ENCODE peak calls at places on chromosome 4, in five cellular contexts. One of them, this sample, is unnamed.

GRCh38 chr4:135277116-135277979 is 1075.8 kb upstream of the PABPC4L start:
- DNase-seq in choroid plexus epithelial cell: peak
- DNase-seq in HCT116: no peak
- DNase-seq in activated CD8-positive, alpha-beta T cell treated with anti-CD3 and anti-CD28 coated beads for 36 hours: no peak
- DNase-seq in thyroid gland: no peak
- DNase-seq in this sample: no peak

GRCh38 chr4:83108101-83108861 is 6.2 kb downstream of the PLAC8 start:
- DNase-seq in choroid plexus epithelial cell: no peak
- DNase-seq in HCT116: no peak
- DNase-seq in activated CD8-positive, alpha-beta T cell treated with anti-CD3 and anti-CD28 coated beads for 36 hours: peak
- DNase-seq in thyroid gland: no peak
- DNase-seq in this sample: no peak

GRCh38 chr4:150332086-150332485 is 249.9 kb upstream of the MAB21L2 start:
- DNase-seq in choroid plexus epithelial cell: peak
- DNase-seq in HCT116: no peak
- DNase-seq in activated CD8-positive, alpha-beta T cell treated with anti-CD3 and anti-CD28 coated beads for 36 hours: no peak
- DNase-seq in thyroid gland: no peak
- DNase-seq in this sample: no peak

GRCh38 chr4:142416711-142417275 is 429.3 kb downstream of the INPP4B start:
- DNase-seq in choroid plexus epithelial cell: peak
- DNase-seq in HCT116: no peak
- DNase-seq in activated CD8-positive, alpha-beta T cell treated with anti-CD3 and anti-CD28 coated beads for 36 hours: peak
- DNase-seq in thyroid gland: no peak
- DNase-seq in this sample: no peak

GRCh38 chr4:6417516-6417915 is 54.9 kb downstream of the PPP2R2C start:
- DNase-seq in choroid plexus epithelial cell: no peak
- DNase-seq in HCT116: no peak
- DNase-seq in activated CD8-positive, alpha-beta T cell treated with anti-CD3 and anti-CD28 coated beads for 36 hours: no peak
- DNase-seq in thyroid gland: no peak
- DNase-seq in this sample: no peak

GRCh38 chr4:3314706-3315260 is 22.0 kb downstream of the RGS12 start:
- DNase-seq in choroid plexus epithelial cell: no peak
- DNase-seq in HCT116: no peak
- DNase-seq in activated CD8-positive, alpha-beta T cell treated with anti-CD3 and anti-CD28 coated beads for 36 hours: no peak
- DNase-seq in thyroid gland: no peak
- DNase-seq in this sample: no peak

GRCh38 chr4:74228691-74229640 is 71.0 kb downstream of the MTHFD2L start:
- DNase-seq in choroid plexus epithelial cell: peak
- DNase-seq in HCT116: peak
- DNase-seq in activated CD8-positive, alpha-beta T cell treated with anti-CD3 and anti-CD28 coated beads for 36 hours: peak
- DNase-seq in thyroid gland: peak
- DNase-seq in this sample: peak

GRCh38 chr4:165328101-165328425 is 594 bp downstream of the MSMO1 start:
- DNase-seq in choroid plexus epithelial cell: no peak
- DNase-seq in HCT116: no peak
- DNase-seq in activated CD8-positive, alpha-beta T cell treated with anti-CD3 and anti-CD28 coated beads for 36 hours: no peak
- DNase-seq in thyroid gland: no peak
- DNase-seq in this sample: no peak

GRCh38 chr4:11801466-11802446 is 373.1 kb upstream of the HS3ST1 start:
- DNase-seq in choroid plexus epithelial cell: no peak
- DNase-seq in HCT116: no peak
- DNase-seq in activated CD8-positive, alpha-beta T cell treated with anti-CD3 and anti-CD28 coated beads for 36 hours: no peak
- DNase-seq in thyroid gland: no peak
- DNase-seq in this sample: no peak

GRCh38 chr4:111961806-111962205 is 183.4 kb upstream of the FAM241A start:
- DNase-seq in choroid plexus epithelial cell: no peak
- DNase-seq in HCT116: no peak
- DNase-seq in activated CD8-positive, alpha-beta T cell treated with anti-CD3 and anti-CD28 coated beads for 36 hours: no peak
- DNase-seq in thyroid gland: no peak
- DNase-seq in this sample: no peak

GRCh38 chr4:16205298-16206164 is 20.7 kb downstream of the TAPT1 start:
- DNase-seq in choroid plexus epithelial cell: peak
- DNase-seq in HCT116: no peak
- DNase-seq in activated CD8-positive, alpha-beta T cell treated with anti-CD3 and anti-CD28 coated beads for 36 hours: no peak
- DNase-seq in thyroid gland: no peak
- DNase-seq in this sample: peak

GRCh38 chr4:113384600-113384999 is 335.1 kb downstream of the ANK2 start:
- DNase-seq in choroid plexus epithelial cell: peak
- DNase-seq in HCT116: peak
- DNase-seq in activated CD8-positive, alpha-beta T cell treated with anti-CD3 and anti-CD28 coated beads for 36 hours: no peak
- DNase-seq in thyroid gland: no peak
- DNase-seq in this sample: no peak

GRCh38 chr4:176002007-176002623 is 63.5 kb upstream of the WDR17 start:
- DNase-seq in choroid plexus epithelial cell: peak
- DNase-seq in HCT116: peak
- DNase-seq in activated CD8-positive, alpha-beta T cell treated with anti-CD3 and anti-CD28 coated beads for 36 hours: peak
- DNase-seq in thyroid gland: peak
- DNase-seq in this sample: peak

GRCh38 chr4:20456416-20456815 is 204.7 kb downstream of the SLIT2 start:
- DNase-seq in choroid plexus epithelial cell: no peak
- DNase-seq in HCT116: no peak
- DNase-seq in activated CD8-positive, alpha-beta T cell treated with anti-CD3 and anti-CD28 coated beads for 36 hours: no peak
- DNase-seq in thyroid gland: no peak
- DNase-seq in this sample: no peak

GRCh38 chr4:153204247-153205027 is at the start of gene TRIM2:
- DNase-seq in choroid plexus epithelial cell: peak
- DNase-seq in HCT116: peak
- DNase-seq in activated CD8-positive, alpha-beta T cell treated with anti-CD3 and anti-CD28 coated beads for 36 hours: peak
- DNase-seq in thyroid gland: peak
- DNase-seq in this sample: no peak

GRCh38 chr4:139659735-139660424 is 5.7 kb upstream of the MGST2 start:
- DNase-seq in choroid plexus epithelial cell: no peak
- DNase-seq in HCT116: no peak
- DNase-seq in activated CD8-positive, alpha-beta T cell treated with anti-CD3 and anti-CD28 coated beads for 36 hours: no peak
- DNase-seq in thyroid gland: no peak
- DNase-seq in this sample: no peak

GRCh38 chr4:70705856-70706461 is 15.8 kb upstream of the RUFY3 start:
- DNase-seq in choroid plexus epithelial cell: peak
- DNase-seq in HCT116: no peak
- DNase-seq in activated CD8-positive, alpha-beta T cell treated with anti-CD3 and anti-CD28 coated beads for 36 hours: no peak
- DNase-seq in thyroid gland: no peak
- DNase-seq in this sample: no peak

GRCh38 chr4:141845901-141846300 is 209.5 kb downstream of the IL15 start:
- DNase-seq in choroid plexus epithelial cell: no peak
- DNase-seq in HCT116: no peak
- DNase-seq in activated CD8-positive, alpha-beta T cell treated with anti-CD3 and anti-CD28 coated beads for 36 hours: no peak
- DNase-seq in thyroid gland: no peak
- DNase-seq in this sample: no peak

GRCh38 chr4:39823193-39823592 is 125.3 kb downstream of the UBE2K start:
- DNase-seq in choroid plexus epithelial cell: peak
- DNase-seq in HCT116: no peak
- DNase-seq in activated CD8-positive, alpha-beta T cell treated with anti-CD3 and anti-CD28 coated beads for 36 hours: no peak
- DNase-seq in thyroid gland: no peak
- DNase-seq in this sample: no peak

GRCh38 chr4:121219222-121219621 is 55.1 kb upstream of the TNIP3 start:
- DNase-seq in choroid plexus epithelial cell: peak
- DNase-seq in HCT116: no peak
- DNase-seq in activated CD8-positive, alpha-beta T cell treated with anti-CD3 and anti-CD28 coated beads for 36 hours: no peak
- DNase-seq in thyroid gland: no peak
- DNase-seq in this sample: no peak

GRCh38 chr4:108370291-108370690 is 201.6 kb upstream of the LEF1 start:
- DNase-seq in choroid plexus epithelial cell: no peak
- DNase-seq in HCT116: no peak
- DNase-seq in activated CD8-positive, alpha-beta T cell treated with anti-CD3 and anti-CD28 coated beads for 36 hours: peak
- DNase-seq in thyroid gland: no peak
- DNase-seq in this sample: no peak

GRCh38 chr4:26372525-26373172 is 51.8 kb downstream of the RBPJ start:
- DNase-seq in choroid plexus epithelial cell: peak
- DNase-seq in HCT116: no peak
- DNase-seq in activated CD8-positive, alpha-beta T cell treated with anti-CD3 and anti-CD28 coated beads for 36 hours: peak
- DNase-seq in thyroid gland: no peak
- DNase-seq in this sample: peak

GRCh38 chr4:10035130-10035529 is 13.8 kb upstream of the SLC2A9 start:
- DNase-seq in choroid plexus epithelial cell: no peak
- DNase-seq in HCT116: no peak
- DNase-seq in activated CD8-positive, alpha-beta T cell treated with anti-CD3 and anti-CD28 coated beads for 36 hours: no peak
- DNase-seq in thyroid gland: no peak
- DNase-seq in this sample: no peak

GRCh38 chr4:114563536-114564315 is 34.9 kb upstream of the UGT8 start:
- DNase-seq in choroid plexus epithelial cell: peak
- DNase-seq in HCT116: no peak
- DNase-seq in activated CD8-positive, alpha-beta T cell treated with anti-CD3 and anti-CD28 coated beads for 36 hours: no peak
- DNase-seq in thyroid gland: no peak
- DNase-seq in this sample: no peak

GRCh38 chr4:113539408-113539807 is 222.1 kb downstream of the CAMK2D start:
- DNase-seq in choroid plexus epithelial cell: peak
- DNase-seq in HCT116: peak
- DNase-seq in activated CD8-positive, alpha-beta T cell treated with anti-CD3 and anti-CD28 coated beads for 36 hours: peak
- DNase-seq in thyroid gland: no peak
- DNase-seq in this sample: peak

GRCh38 chr4:146340798-146341197 is 126.5 kb downstream of the REELD1 start:
- DNase-seq in choroid plexus epithelial cell: peak
- DNase-seq in HCT116: no peak
- DNase-seq in activated CD8-positive, alpha-beta T cell treated with anti-CD3 and anti-CD28 coated beads for 36 hours: no peak
- DNase-seq in thyroid gland: no peak
- DNase-seq in this sample: no peak

GRCh38 chr4:41661447-41662076 is 87.0 kb downstream of the PHOX2B start:
- DNase-seq in choroid plexus epithelial cell: peak
- DNase-seq in HCT116: peak
- DNase-seq in activated CD8-positive, alpha-beta T cell treated with anti-CD3 and anti-CD28 coated beads for 36 hours: peak
- DNase-seq in thyroid gland: peak
- DNase-seq in this sample: peak

GRCh38 chr4:184812651-184813181 is 13.1 kb downstream of the ACSL1 start:
- DNase-seq in choroid plexus epithelial cell: peak
- DNase-seq in HCT116: no peak
- DNase-seq in activated CD8-positive, alpha-beta T cell treated with anti-CD3 and anti-CD28 coated beads for 36 hours: no peak
- DNase-seq in thyroid gland: no peak
- DNase-seq in this sample: no peak

GRCh38 chr4:54217642-54218486 is 11.2 kb upstream of the PDGFRA start:
- DNase-seq in choroid plexus epithelial cell: peak
- DNase-seq in HCT116: peak
- DNase-seq in activated CD8-positive, alpha-beta T cell treated with anti-CD3 and anti-CD28 coated beads for 36 hours: peak
- DNase-seq in thyroid gland: peak
- DNase-seq in this sample: peak
- TF ChIP-seq CTCF in choroid plexus epithelial cell: peak
- TF ChIP-seq CTCF in HCT116: peak
- TF ChIP-seq CTCF in activated CD8-positive, alpha-beta T cell treated with anti-CD3 and anti-CD28 coated beads for 36 hours: peak
- TF ChIP-seq CTCF in thyroid gland: peak
- TF ChIP-seq CTCF in this sample: peak

GRCh38 chr4:53376900-53377299 is 541 bp upstream of the FIP1L1 start:
- DNase-seq in choroid plexus epithelial cell: no peak
- DNase-seq in HCT116: no peak
- DNase-seq in activated CD8-positive, alpha-beta T cell treated with anti-CD3 and anti-CD28 coated beads for 36 hours: no peak
- DNase-seq in thyroid gland: no peak
- DNase-seq in this sample: no peak

GRCh38 chr4:53366301-53366716 is 448 bp upstream of the SCFD2 start:
- DNase-seq in choroid plexus epithelial cell: no peak
- DNase-seq in HCT116: no peak
- DNase-seq in activated CD8-positive, alpha-beta T cell treated with anti-CD3 and anti-CD28 coated beads for 36 hours: no peak
- DNase-seq in thyroid gland: no peak
- DNase-seq in this sample: peak

GRCh38 chr4:53374777-53375258 is 2.6 kb upstream of the FIP1L1 start:
- DNase-seq in choroid plexus epithelial cell: no peak
- DNase-seq in HCT116: no peak
- DNase-seq in activated CD8-positive, alpha-beta T cell treated with anti-CD3 and anti-CD28 coated beads for 36 hours: no peak
- DNase-seq in thyroid gland: no peak
- DNase-seq in this sample: no peak

GRCh38 chr4:53377319-53378170 is at the start of gene FIP1L1:
- DNase-seq in choroid plexus epithelial cell: peak
- DNase-seq in HCT116: peak
- DNase-seq in activated CD8-positive, alpha-beta T cell treated with anti-CD3 and anti-CD28 coated beads for 36 hours: peak
- DNase-seq in thyroid gland: peak
- DNase-seq in this sample: peak

DNA sequence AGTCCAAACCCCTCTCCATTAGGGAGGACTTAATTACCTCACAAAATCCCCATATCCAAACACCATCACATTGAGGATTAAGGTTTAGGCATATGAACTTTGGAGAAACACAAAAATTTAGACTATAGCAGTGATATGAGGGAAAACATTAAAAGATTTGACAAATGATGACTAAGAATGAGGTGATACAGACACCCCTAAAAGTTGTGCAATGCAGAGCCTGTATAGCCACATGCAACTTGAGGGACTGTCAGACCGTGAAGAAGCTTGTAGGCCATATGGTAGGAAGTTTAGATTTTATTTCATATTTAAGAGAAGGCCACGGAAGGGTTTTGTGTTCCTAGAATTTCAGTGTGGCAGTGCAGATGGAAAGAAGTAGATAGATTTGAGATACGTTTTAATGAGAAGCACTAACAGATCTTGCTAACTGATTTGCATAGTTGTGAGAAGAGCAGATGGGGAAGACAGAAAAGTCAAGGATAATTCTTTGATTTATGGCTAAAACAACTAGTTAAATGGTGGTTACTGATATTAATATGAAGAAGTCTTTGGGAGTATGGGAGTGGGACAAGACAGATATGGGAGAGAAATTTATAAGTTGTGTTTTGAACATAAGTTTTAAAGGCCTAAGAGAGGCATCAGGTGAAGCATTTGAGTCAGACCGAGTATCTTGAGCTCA is 5.5 kb upstream of the FIP1L1 start:
- DNase-seq in choroid plexus epithelial cell: no peak
- DNase-seq in HCT116: no peak
- DNase-seq in activated CD8-positive, alpha-beta T cell treated with anti-CD3 and anti-CD28 coated beads for 36 hours: no peak
- DNase-seq in thyroid gland: no peak
- DNase-seq in this sample: no peak
- TF ChIP-seq CTCF in choroid plexus epithelial cell: no peak
- TF ChIP-seq CTCF in HCT116: no peak
- TF ChIP-seq CTCF in activated CD8-positive, alpha-beta T cell treated with anti-CD3 and anti-CD28 coated beads for 36 hours: no peak
- TF ChIP-seq CTCF in thyroid gland: no peak
- TF ChIP-seq CTCF in this sample: no peak

GRCh38 chr4:162392938-162393337 is 229.1 kb upstream of the FSTL5 start:
- DNase-seq in choroid plexus epithelial cell: no peak
- DNase-seq in HCT116: no peak
- DNase-seq in activated CD8-positive, alpha-beta T cell treated with anti-CD3 and anti-CD28 coated beads for 36 hours: no peak
- DNase-seq in thyroid gland: no peak
- DNase-seq in this sample: no peak
- TF ChIP-seq CTCF in choroid plexus epithelial cell: no peak
- TF ChIP-seq CTCF in HCT116: no peak
- TF ChIP-seq CTCF in activated CD8-positive, alpha-beta T cell treated with anti-CD3 and anti-CD28 coated beads for 36 hours: no peak
- TF ChIP-seq CTCF in thyroid gland: no peak
- TF ChIP-seq CTCF in this sample: no peak

GRCh38 chr4:1369484-1370079 is 22.6 kb downstream of the UVSSA start:
- DNase-seq in choroid plexus epithelial cell: no peak
- DNase-seq in HCT116: no peak
- DNase-seq in activated CD8-positive, alpha-beta T cell treated with anti-CD3 and anti-CD28 coated beads for 36 hours: no peak
- DNase-seq in thyroid gland: peak
- DNase-seq in this sample: no peak

GRCh38 chr4:1367936-1368289 is 20.9 kb downstream of the UVSSA start:
- DNase-seq in choroid plexus epithelial cell: no peak
- DNase-seq in HCT116: no peak
- DNase-seq in activated CD8-positive, alpha-beta T cell treated with anti-CD3 and anti-CD28 coated beads for 36 hours: no peak
- DNase-seq in thyroid gland: no peak
- DNase-seq in this sample: no peak

GRCh38 chr4:1369091-1369450 is 22.1 kb downstream of the UVSSA start:
- DNase-seq in choroid plexus epithelial cell: no peak
- DNase-seq in HCT116: no peak
- DNase-seq in activated CD8-positive, alpha-beta T cell treated with anti-CD3 and anti-CD28 coated beads for 36 hours: no peak
- DNase-seq in thyroid gland: no peak
- DNase-seq in this sample: no peak

GRCh38 chr4:1367230-1367935 is 20.4 kb downstream of the UVSSA start:
- DNase-seq in choroid plexus epithelial cell: no peak
- DNase-seq in HCT116: no peak
- DNase-seq in activated CD8-positive, alpha-beta T cell treated with anti-CD3 and anti-CD28 coated beads for 36 hours: no peak
- DNase-seq in thyroid gland: no peak
- DNase-seq in this sample: no peak

GRCh38 chr4:1368421-1369090 is 21.5 kb downstream of the UVSSA start:
- DNase-seq in choroid plexus epithelial cell: no peak
- DNase-seq in HCT116: no peak
- DNase-seq in activated CD8-positive, alpha-beta T cell treated with anti-CD3 and anti-CD28 coated beads for 36 hours: no peak
- DNase-seq in thyroid gland: no peak
- DNase-seq in this sample: no peak
- TF ChIP-seq CTCF in choroid plexus epithelial cell: no peak
- TF ChIP-seq CTCF in HCT116: peak
- TF ChIP-seq CTCF in activated CD8-positive, alpha-beta T cell treated with anti-CD3 and anti-CD28 coated beads for 36 hours: no peak
- TF ChIP-seq CTCF in thyroid gland: no peak
- TF ChIP-seq CTCF in this sample: no peak